ENCODE peak calls at places on chromosomes 7 and 10, in nine cellular contexts. R is GM12865; U is fibroblast of villous mesenchyme; T is tibial nerve; D is transverse colon; X is stomach; G is CD4-positive, alpha-beta memory T cell; J is fibroblast of lung; M is SJSA1. K is an unnamed sample.

GRCh38 chr7:23415198-23415597 is 55.1 kb downstream of the IGF2BP3 start:
- DNase-seq in T (no peak), J (no peak), X (no peak), G (no peak), M (no peak), D (no peak), U (no peak), R (no peak), K (no peak)

GRCh38 chr10:127069436-127069835 is 127.0 kb downstream of the INSYN2A start:
- DNase-seq in M (no peak), J (no peak), D (no peak), R (no peak), X (no peak), G (no peak), T (no peak), U (no peak), K (no peak)

GRCh38 chr10:23199768-23200511 is 7.8 kb downstream of the PTF1A start:
- DNase-seq in X (no peak), D (no peak), T (no peak), R (no peak), U (no peak), G (no peak), M (no peak), J (no peak), K (no peak)

GRCh38 chr7:131544449-131545425 is 11.7 kb downstream of the PODXL start:
- DNase-seq in T (no peak), D (no peak), U (peak), R (peak), X (no peak), G (no peak), M (peak), J (no peak), K (no peak)

GRCh38 chr7:113698556-113699220 is 220.1 kb downstream of the PPP1R3A start:
- DNase-seq in U (peak), R (peak), J (peak), G (no peak), X (no peak), T (no peak), M (peak), D (no peak), K (no peak)

GRCh38 chr10:5343979-5344378 is 20.8 kb upstream of the UCN3 start:
- DNase-seq in D (no peak), X (no peak), M (no peak), T (no peak), R (no peak), J (no peak), U (no peak), G (no peak), K (no peak)

GRCh38 chr7:113086928-113087277 is 276 bp upstream of the GPR85 start:
- DNase-seq in T (no peak), X (no peak), R (no peak), U (no peak), M (no peak), D (no peak), J (no peak), G (no peak), K (no peak)

GRCh38 chr7:7114575-7115291 is 67.6 kb upstream of the C1GALT1 start:
- DNase-seq in D (no peak), T (no peak), J (no peak), U (no peak), M (no peak), R (no peak), G (no peak), X (peak), K (no peak)

GRCh38 chr7:42232275-42232674 is 4.7 kb downstream of the GLI3 start:
- DNase-seq in G (no peak), R (no peak), D (no peak), T (no peak), J (peak), M (peak), X (no peak), U (peak), K (no peak)

GRCh38 chr7:134444198-134444960 is 14.5 kb downstream of the AKR1B1 start:
- DNase-seq in D (no peak), U (no peak), G (no peak), M (no peak), R (no peak), X (no peak), T (no peak), J (no peak), K (no peak)

GRCh38 chr10:75202321-75203096 is 8.1 kb upstream of the VDAC2 start:
- DNase-seq in D (peak), M (no peak), T (no peak), R (no peak), U (peak), G (no peak), X (peak), J (peak), K (no peak)

GRCh38 chr10:121891103-121891502 is 36.7 kb downstream of the ATE1 start:
- DNase-seq in X (no peak), D (no peak), J (no peak), R (no peak), T (no peak), M (no peak), G (no peak), U (no peak), K (no peak)

GRCh38 chr7:20352573-20353304 is 22.0 kb downstream of the ITGB8 start:
- DNase-seq in T (no peak), M (peak), D (no peak), R (no peak), X (no peak), G (no peak), U (peak), J (peak), K (no peak)

GRCh38 chr10:122852261-122852660 is 6.6 kb upstream of the CUZD1 start:
- DNase-seq in J (no peak), U (peak), M (peak), X (no peak), T (no peak), R (no peak), D (no peak), G (no peak), K (no peak)

GRCh38 chr7:44805950-44806349 is 9.5 kb downstream of the PPIA start:
- DNase-seq in J (no peak), U (no peak), X (no peak), G (no peak), R (no peak), M (no peak), D (no peak), T (no peak), K (no peak)

GRCh38 chr7:17029150-17029549 is 147.4 kb upstream of the AGR3 start:
- DNase-seq in U (no peak), M (no peak), R (no peak), T (no peak), J (no peak), X (no peak), D (no peak), G (peak), K (no peak)

GRCh38 chr10:115854740-115855435 is 418.1 kb downstream of the GFRA1 start:
- DNase-seq in R (no peak), U (no peak), G (no peak), T (no peak), M (peak), D (no peak), X (no peak), J (no peak), K (no peak)

GRCh38 chr7:121595949-121596692 is 200.0 kb upstream of the FAM3C start:
- DNase-seq in J (no peak), R (no peak), U (no peak), M (no peak), G (no peak), T (no peak), X (no peak), D (no peak), K (peak)

GRCh38 chr10:103278862-103279298 is 1.9 kb downstream of the INA start:
- DNase-seq in G (peak), J (peak), D (peak), T (no peak), U (peak), X (peak), M (peak), R (peak), K (no peak)

GRCh38 chr7:106480161-106480579 is 180.8 kb downstream of the CCDC71L start:
- DNase-seq in T (no peak), J (no peak), R (peak), D (no peak), M (no peak), G (no peak), U (peak), X (no peak), K (no peak)

GRCh38 chr7:106482091-106482490 is 178.9 kb downstream of the CCDC71L start:
- DNase-seq in X (no peak), R (no peak), J (no peak), M (no peak), D (no peak), U (no peak), T (no peak), G (no peak), K (no peak)

GRCh38 chr7:106484562-106484961 is 176.4 kb downstream of the CCDC71L start:
- DNase-seq in R (no peak), G (no peak), T (no peak), X (peak), D (no peak), J (peak), M (no peak), U (peak), K (peak)

GRCh38 chr7:106476751-106477150 is 184.2 kb downstream of the CCDC71L start:
- DNase-seq in R (no peak), D (no peak), M (no peak), G (no peak), T (no peak), J (no peak), X (no peak), U (no peak), K (no peak)

DNA sequence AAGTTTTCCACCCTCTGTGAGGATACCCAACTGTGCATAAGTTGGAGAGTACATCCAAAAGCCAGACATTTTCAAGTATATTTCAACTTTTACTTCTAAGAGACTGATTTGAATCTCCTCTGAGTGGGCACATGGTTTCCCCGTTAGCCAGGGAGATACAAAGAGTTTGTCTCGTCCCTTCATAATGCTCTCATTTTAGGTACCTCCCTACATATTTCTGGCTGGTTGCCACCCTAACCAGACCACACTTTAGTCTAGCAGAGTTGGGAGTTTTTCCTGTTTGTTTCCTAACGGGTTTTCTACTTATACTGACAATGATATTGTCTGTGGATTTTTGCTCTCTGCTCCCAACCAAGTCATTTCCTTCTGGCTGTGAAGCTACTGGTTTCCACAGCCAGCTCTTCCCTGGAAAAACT is 180.3 kb downstream of the CCDC71L start:
- DNase-seq in X (no peak), M (no peak), J (no peak), R (no peak), T (no peak), D (no peak), U (no peak), G (no peak), K (no peak)
- H3K4me3 ChIP-seq in X (no peak), M (no peak), J (no peak), R (no peak), T (no peak), D (no peak), U (no peak), G (no peak), K (no peak)

GRCh38 chr7:1936531-1937251 is 266.6 kb downstream of the ELFN1 start:
- DNase-seq in U (no peak), T (no peak), G (no peak), D (no peak), M (no peak), R (no peak), J (no peak), X (no peak), K (no peak)
- H3K4me3 ChIP-seq in U (no peak), T (no peak), G (no peak), D (no peak), M (no peak), R (no peak), J (no peak), X (no peak), K (no peak)

DNA sequence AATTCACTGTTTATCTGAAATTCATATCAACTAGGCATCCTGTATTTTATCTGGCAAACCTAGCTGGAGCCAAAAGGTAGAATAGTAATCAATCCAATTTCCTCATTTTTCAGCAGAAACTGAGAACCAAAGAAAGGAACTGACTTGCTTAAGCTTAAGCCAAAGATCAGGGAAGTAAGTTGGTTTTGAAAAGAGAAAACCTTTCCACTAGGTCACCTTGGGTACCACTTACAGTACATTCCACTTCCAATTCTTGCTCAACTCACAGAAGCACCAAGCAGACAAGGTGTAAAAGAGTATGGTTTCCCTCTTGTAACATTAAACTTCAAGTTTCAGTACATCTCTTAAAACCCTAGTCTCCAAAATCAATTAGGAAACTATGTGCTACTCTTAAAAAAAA is 79.6 kb downstream of the ZFAND4 start:
- DNase-seq in M (no peak), R (no peak), X (no peak), D (no peak), J (no peak), U (no peak), T (no peak), G (no peak), K (no peak)
- H3K4me3 ChIP-seq in M (no peak), R (no peak), X (peak), D (peak), J (peak), U (no peak), T (no peak), G (no peak), K (no peak)

DNA sequence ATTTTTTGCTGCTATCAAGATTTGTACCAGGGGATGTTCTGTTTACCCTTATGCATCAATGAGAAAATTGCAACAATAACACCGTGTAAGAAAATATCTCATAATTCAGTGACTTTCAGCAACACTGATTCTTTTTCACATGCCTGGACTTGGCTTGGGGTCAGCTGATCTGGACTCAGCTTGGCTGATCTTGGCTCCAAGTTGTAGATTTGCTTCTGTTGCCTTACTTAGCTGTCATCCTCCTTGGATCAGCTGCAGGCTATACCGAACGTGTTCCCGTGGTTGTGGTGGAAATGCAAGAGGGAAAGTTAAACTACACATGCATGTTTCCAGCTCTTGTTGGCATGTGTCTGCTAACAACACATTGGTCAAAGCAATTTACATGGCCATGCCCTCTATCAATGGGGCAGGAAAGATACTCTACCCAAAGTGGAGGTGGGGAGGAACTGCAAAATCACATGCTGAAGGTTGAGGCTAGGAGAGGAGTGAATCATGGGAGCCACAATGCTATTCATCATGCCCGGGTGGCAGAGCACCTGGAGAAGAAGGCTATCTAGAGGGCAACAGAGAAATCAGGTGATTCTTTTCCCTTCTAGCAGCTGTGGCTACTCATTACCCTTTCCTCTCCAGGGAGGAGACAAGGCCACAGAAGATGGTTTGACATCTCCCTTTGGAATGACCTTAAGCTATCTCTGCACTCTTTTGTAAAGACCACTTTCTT is 1276.3 kb upstream of the AUTS2 start:
- DNase-seq in U (no peak), G (no peak), M (no peak), J (no peak), D (no peak), T (no peak), X (no peak), R (no peak), K (no peak)
- H3K4me3 ChIP-seq in U (no peak), G (no peak), M (no peak), J (no peak), D (no peak), T (no peak), X (no peak), R (no peak), K (no peak)

DNA sequence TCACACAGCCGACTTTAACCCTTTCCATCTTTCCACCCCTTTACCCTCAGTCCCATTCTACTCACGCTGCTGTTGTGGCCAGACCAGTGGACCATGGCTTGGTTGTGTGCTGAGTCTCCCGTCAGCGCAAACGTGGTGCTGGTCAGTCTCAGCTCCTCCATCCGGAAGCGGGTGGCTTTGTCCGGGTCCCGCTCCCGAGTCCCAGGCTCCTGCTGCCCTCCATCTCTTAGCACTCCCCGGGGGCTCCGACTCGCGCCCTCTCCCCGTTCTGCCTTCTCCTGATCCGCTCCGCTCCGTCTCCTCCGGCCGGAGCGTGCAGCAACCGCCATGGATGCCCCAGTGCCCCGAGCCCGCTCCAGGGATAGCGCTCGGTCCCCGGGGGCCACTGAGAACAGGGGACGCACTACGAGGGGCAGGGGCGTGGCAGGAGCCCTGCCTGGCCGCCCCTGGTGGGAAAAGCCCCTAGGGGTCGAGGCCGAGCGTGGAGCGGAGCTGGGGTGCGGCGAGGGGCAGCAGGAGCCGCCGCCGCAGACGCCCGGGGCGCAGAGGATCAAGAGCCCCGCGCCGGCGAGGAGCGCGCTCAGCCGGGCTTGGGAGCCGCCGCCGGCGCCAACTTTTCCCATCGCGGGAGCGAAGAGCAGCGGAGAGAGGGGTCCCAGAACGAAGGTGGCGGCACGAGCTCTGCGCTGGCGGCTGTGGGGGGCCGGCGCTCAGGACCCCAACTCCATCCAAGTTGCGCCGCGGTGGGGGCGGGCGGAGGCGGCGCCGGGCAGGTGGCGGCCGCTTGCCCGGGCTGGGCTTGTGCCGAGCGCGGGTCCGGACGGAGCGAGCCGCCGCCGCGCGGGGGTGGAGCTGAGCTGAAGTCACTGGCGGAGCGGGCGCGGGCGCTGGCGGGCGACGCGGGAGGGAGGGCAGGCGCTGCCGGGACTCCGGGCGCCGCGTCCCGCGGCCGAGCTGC is at the start of gene SORCS1:
- DNase-seq in J (no peak), T (no peak), U (no peak), R (no peak), M (no peak), D (peak), X (no peak), G (no peak), K (no peak)
- H3K4me3 ChIP-seq in J (no peak), T (peak), U (no peak), R (no peak), M (peak), D (peak), X (peak), G (no peak), K (no peak)

DNA sequence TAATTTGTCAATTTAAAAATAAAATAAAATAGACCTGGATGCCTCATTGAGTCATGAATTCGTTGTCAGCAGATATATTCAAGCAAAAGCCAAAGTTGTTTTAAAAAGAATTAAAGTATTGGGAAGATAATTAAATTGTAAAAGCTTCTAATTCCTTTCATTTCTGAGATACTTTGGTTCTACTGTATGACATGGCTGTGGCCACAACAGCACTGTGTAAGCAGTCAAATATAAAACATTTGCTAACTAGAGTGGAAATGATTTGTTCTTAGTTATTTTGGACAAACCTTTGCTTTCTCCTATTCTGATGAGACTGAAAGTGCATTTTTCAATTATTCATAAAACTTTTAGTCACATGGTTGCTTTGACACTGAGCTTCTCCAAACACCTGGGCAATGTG is 143.6 kb upstream of the FAM13C start:
- DNase-seq in U (no peak), X (no peak), G (no peak), D (no peak), M (no peak), T (no peak), R (no peak), J (no peak), K (no peak)
- H3K4me3 ChIP-seq in U (no peak), X (no peak), G (no peak), D (no peak), M (no peak), T (no peak), R (no peak), J (no peak), K (no peak)

GRCh38 chr7:1394371-1394770 is 64.9 kb downstream of the MICALL2 start:
- DNase-seq in R (no peak), J (no peak), T (no peak), M (no peak), U (no peak), D (no peak), X (no peak), G (no peak), K (no peak)
- H3K4me3 ChIP-seq in R (no peak), J (no peak), T (no peak), M (no peak), U (no peak), D (no peak), X (no peak), G (no peak), K (no peak)

K was measured in HFF-Myc.